ENCODE peak calls at places on chromosomes 4 and X, in eight cellular contexts. E is BE2C, U is RWPE1, J is mammary epithelial cell, Q is heart right ventricle, C is adrenal gland, F is endodermal cell, M is GM10248. Y is an unnamed sample.

GRCh38 chr4:2334826-2335728 is 73.2 kb upstream of the MXD4 start:
- DNase-seq in E (no peak), U (no peak), J (no peak), Q (no peak), C (no peak), F (peak; percentile 36), M (no peak), Y (no peak)

GRCh38 chrX:112840382-112841113 is at the start of gene AMOT:
- DNase-seq in E (peak; percentile 90), U (peak; percentile 30), J (peak; percentile 26), Q (peak; percentile 81), C (peak; percentile 69), F (peak; percentile 98), M (peak; percentile 65), Y (peak; percentile 39)

GRCh38 chr4:141971854-141972253 is 335.5 kb downstream of the IL15 start:
- DNase-seq in E (no peak), U (no peak), J (peak; percentile 0), Q (no peak), C (no peak), F (no peak), M (no peak), Y (no peak)

GRCh38 chr4:144374065-144374464 is 233.5 kb upstream of the GYPA start:
- DNase-seq in E (no peak), U (no peak), J (no peak), Q (no peak), C (no peak), F (peak; percentile 80), M (peak; percentile 2), Y (no peak)

GRCh38 chr4:19026281-19026680 is 1004.7 kb upstream of the LCORL start:
- DNase-seq in E (no peak), U (no peak), J (peak; percentile 14), Q (no peak), C (no peak), F (no peak), M (no peak), Y (no peak)

GRCh38 chrX:39473812-39474211 is 623.9 kb downstream of the BCOR start:
- DNase-seq in E (no peak), U (no peak), J (no peak), Q (peak; percentile 10), C (no peak), F (no peak), M (no peak), Y (no peak)

GRCh38 chr4:24103434-24104168 is 213.8 kb upstream of the PPARGC1A start:
- DNase-seq in E (no peak), U (no peak), J (no peak), Q (no peak), C (no peak), F (no peak), M (no peak), Y (no peak)

GRCh38 chr4:53987761-53988171 is 76.6 kb downstream of the CHIC2 start:
- DNase-seq in E (no peak), U (peak; percentile 65), J (peak; percentile 88), Q (no peak), C (no peak), F (no peak), M (no peak), Y (no peak)

GRCh38 chrX:153611298-153612095 is 12.6 kb upstream of the CCNQ start:
- DNase-seq in E (no peak), U (no peak), J (no peak), Q (no peak), C (no peak), F (no peak), M (no peak), Y (no peak)

GRCh38 chr4:25875281-25875745 is 12.5 kb upstream of the SEL1L3 start:
- DNase-seq in E (no peak), U (no peak), J (no peak), Q (no peak), C (no peak), F (no peak), M (peak; percentile 37), Y (no peak)

GRCh38 chrX:154310991-154311541 is 15.5 kb downstream of the TKTL1 start:
- DNase-seq in E (no peak), U (no peak), J (no peak), Q (no peak), C (no peak), F (no peak), M (no peak), Y (no peak)

GRCh38 chr4:81454498-81454897 is 17.2 kb downstream of the RASGEF1B start:
- DNase-seq in E (no peak), U (peak; percentile 63), J (peak; percentile 79), Q (no peak), C (no peak), F (no peak), M (no peak), Y (no peak)

DNA sequence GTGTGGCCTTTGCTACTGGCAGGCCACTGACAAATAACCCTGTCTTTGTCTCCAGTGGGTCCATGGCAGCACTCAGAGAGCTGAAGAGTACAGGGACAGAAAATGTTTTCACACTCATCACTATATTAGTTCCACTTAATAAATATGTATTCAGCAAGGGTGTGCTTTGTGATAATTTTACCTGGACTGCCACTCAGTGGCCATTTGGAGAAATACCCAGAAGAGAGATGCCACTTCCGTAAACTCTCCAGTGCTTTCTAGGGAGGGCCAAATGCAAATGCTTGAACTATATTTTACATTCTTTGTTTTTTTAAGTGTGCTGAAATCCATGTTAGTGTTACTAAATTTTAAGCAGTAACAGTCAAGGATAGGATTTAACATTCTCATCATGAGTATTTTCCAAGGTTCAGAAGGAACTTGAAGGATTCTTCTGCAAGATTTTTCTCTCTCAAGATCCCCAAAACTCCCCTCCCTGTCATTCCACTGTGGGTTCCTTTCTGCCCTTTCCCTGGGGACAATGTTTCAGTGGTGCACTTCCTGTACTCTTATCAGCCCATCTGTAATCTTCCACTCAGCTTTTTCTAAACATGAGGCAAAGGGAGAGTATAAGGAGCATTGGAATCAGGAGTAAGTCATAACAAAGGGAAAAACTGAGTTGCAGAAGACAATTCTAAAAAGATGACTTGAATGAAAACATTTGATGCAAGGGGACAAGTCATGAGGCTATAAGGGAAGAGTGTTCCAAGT is 46.0 kb downstream of the TFDP3 start:
- DNase-seq in E (no peak), U (peak; percentile 13), J (peak; percentile 20), Q (no peak), C (no peak), F (peak; percentile 44), M (no peak), Y (no peak)
- TF ChIP-seq CTCF in E (peak; percentile 18), U (peak; percentile 21), J (peak; percentile 64), Q (peak; percentile 27), C (no peak), F (peak; percentile 84), M (no peak), Y (no peak)

GRCh38 chrX:18900401-18900976 is 83.4 kb downstream of the PHKA2 start:
- DNase-seq in E (no peak), U (no peak), J (no peak), Q (no peak), C (no peak), F (no peak), M (no peak), Y (no peak)

GRCh38 chrX:18897611-18898010 is 86.3 kb downstream of the PHKA2 start:
- DNase-seq in E (no peak), U (no peak), J (no peak), Q (no peak), C (no peak), F (no peak), M (no peak), Y (no peak)

GRCh38 chrX:18898091-18898490 is 85.8 kb downstream of the PHKA2 start:
- DNase-seq in E (no peak), U (no peak), J (no peak), Q (no peak), C (no peak), F (no peak), M (no peak), Y (no peak)

GRCh38 chrX:18898517-18898916 is 85.4 kb downstream of the PHKA2 start:
- DNase-seq in E (no peak), U (no peak), J (no peak), Q (no peak), C (no peak), F (no peak), M (no peak), Y (no peak)

GRCh38 chrX:18899796-18900380 is 84.0 kb downstream of the PHKA2 start:
- DNase-seq in E (peak; percentile 31), U (no peak), J (no peak), Q (no peak), C (no peak), F (peak; percentile 68), M (peak; percentile 34), Y (no peak)
- TF ChIP-seq CTCF in E (peak; percentile 54), U (no peak), J (peak; percentile 30), Q (peak; percentile 47), C (no peak), F (peak; percentile 69), M (peak; percentile 43), Y (no peak)

DNA sequence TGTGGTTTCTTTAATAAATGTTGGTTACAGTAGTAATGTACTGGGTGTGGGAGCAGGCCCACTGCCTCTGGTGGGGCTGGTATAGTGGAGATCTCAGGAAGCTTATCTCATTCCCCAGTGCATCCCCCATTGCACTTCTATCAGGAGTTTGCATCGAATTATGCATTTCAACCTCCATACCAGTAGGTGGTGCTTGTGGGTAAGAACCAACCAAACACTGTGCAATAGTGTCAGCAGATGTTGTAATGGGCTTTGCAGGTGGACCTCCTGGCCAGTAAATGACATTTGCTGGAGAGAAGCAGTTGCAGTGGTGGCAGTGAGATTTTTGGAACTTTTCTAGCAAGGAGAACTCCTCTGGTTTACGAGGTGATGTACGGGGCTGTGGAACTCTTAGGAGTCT is 150.6 kb downstream of the POU3F4 start:
- DNase-seq in E (no peak), U (no peak), J (no peak), Q (no peak), C (no peak), F (no peak), M (peak; percentile 9), Y (no peak)
- TF ChIP-seq CTCF in E (peak; percentile 41), U (no peak), J (peak; percentile 11), Q (no peak), C (no peak), F (peak; percentile 54), M (no peak), Y (no peak)

GRCh38 chr4:168677879-168678278 is 181.0 kb downstream of the PALLD start:
- DNase-seq in E (no peak), U (no peak), J (no peak), Q (no peak), C (no peak), F (no peak), M (no peak), Y (no peak)

GRCh38 chr4:168673476-168673875 is 176.6 kb downstream of the PALLD start:
- DNase-seq in E (no peak), U (no peak), J (no peak), Q (no peak), C (no peak), F (no peak), M (no peak), Y (no peak)

GRCh38 chr4:168677063-168677462 is 180.2 kb downstream of the PALLD start:
- DNase-seq in E (no peak), U (no peak), J (no peak), Q (no peak), C (no peak), F (no peak), M (no peak), Y (no peak)

GRCh38 chr4:168674077-168674747 is 177.4 kb downstream of the PALLD start:
- DNase-seq in E (peak; percentile 42), U (no peak), J (no peak), Q (no peak), C (no peak), F (peak; percentile 53), M (no peak), Y (no peak)

GRCh38 chr4:168674869-168675268 is 178.0 kb downstream of the PALLD start:
- DNase-seq in E (no peak), U (no peak), J (no peak), Q (no peak), C (no peak), F (no peak), M (no peak), Y (no peak)
- TF ChIP-seq CTCF in E (no peak), U (no peak), J (no peak), Q (no peak), C (no peak), F (no peak), M (no peak), Y (no peak)